ENCODE peak calls at places on chromosomes 16 and 17, in six cellular contexts. One of them, this sample, is unnamed.

GRCh38 chr16:85719605-85720318 is 31.0 kb upstream of the GINS2 start:
- DNase-seq in upper lobe of right lung: no peak
- DNase-seq in right cardiac atrium: no peak
- DNase-seq in progenitor cell of endocrine pancreas: no peak
- DNase-seq in cardiac muscle cell: no peak
- DNase-seq in adrenal gland: no peak
- DNase-seq in this sample: no peak

GRCh38 chr16:49485663-49486062 is 112.1 kb downstream of the C16orf78 start:
- DNase-seq in upper lobe of right lung: no peak
- DNase-seq in right cardiac atrium: no peak
- DNase-seq in progenitor cell of endocrine pancreas: no peak
- DNase-seq in cardiac muscle cell: peak; percentile 7
- DNase-seq in adrenal gland: no peak
- DNase-seq in this sample: no peak

GRCh38 chr16:79299154-79299799 is 301.3 kb downstream of the MAF start:
- DNase-seq in upper lobe of right lung: no peak
- DNase-seq in right cardiac atrium: no peak
- DNase-seq in progenitor cell of endocrine pancreas: no peak
- DNase-seq in cardiac muscle cell: no peak
- DNase-seq in adrenal gland: no peak
- DNase-seq in this sample: no peak

GRCh38 chr17:8430966-8431365 is 4.7 kb upstream of the NDEL1 start:
- DNase-seq in upper lobe of right lung: no peak
- DNase-seq in right cardiac atrium: peak; percentile 90
- DNase-seq in progenitor cell of endocrine pancreas: no peak
- DNase-seq in cardiac muscle cell: peak; percentile 88
- DNase-seq in adrenal gland: peak; percentile 81
- DNase-seq in this sample: peak; percentile 95

GRCh38 chr16:69405326-69405725 is 19.1 kb upstream of the CYB5B start:
- DNase-seq in upper lobe of right lung: no peak
- DNase-seq in right cardiac atrium: no peak
- DNase-seq in progenitor cell of endocrine pancreas: no peak
- DNase-seq in cardiac muscle cell: no peak
- DNase-seq in adrenal gland: no peak
- DNase-seq in this sample: no peak

GRCh38 chr16:85524630-85525463 is 88.3 kb upstream of the GSE1 start:
- DNase-seq in upper lobe of right lung: peak; percentile 92
- DNase-seq in right cardiac atrium: peak; percentile 74
- DNase-seq in progenitor cell of endocrine pancreas: no peak
- DNase-seq in cardiac muscle cell: peak; percentile 83
- DNase-seq in adrenal gland: no peak
- DNase-seq in this sample: peak; percentile 89

GRCh38 chr17:17713839-17714238 is 32.6 kb downstream of the RAI1 start:
- DNase-seq in upper lobe of right lung: peak; percentile 79
- DNase-seq in right cardiac atrium: no peak
- DNase-seq in progenitor cell of endocrine pancreas: no peak
- DNase-seq in cardiac muscle cell: peak; percentile 56
- DNase-seq in adrenal gland: peak; percentile 90
- DNase-seq in this sample: peak; percentile 88

GRCh38 chr17:65987988-65988387 is 203.9 kb downstream of the CEP112 start:
- DNase-seq in upper lobe of right lung: no peak
- DNase-seq in right cardiac atrium: no peak
- DNase-seq in progenitor cell of endocrine pancreas: no peak
- DNase-seq in cardiac muscle cell: peak; percentile 49
- DNase-seq in adrenal gland: no peak
- DNase-seq in this sample: no peak

GRCh38 chr16:49465661-49466528 is 92.3 kb downstream of the C16orf78 start:
- DNase-seq in upper lobe of right lung: no peak
- DNase-seq in right cardiac atrium: no peak
- DNase-seq in progenitor cell of endocrine pancreas: no peak
- DNase-seq in cardiac muscle cell: no peak
- DNase-seq in adrenal gland: no peak
- DNase-seq in this sample: no peak

GRCh38 chr17:42325026-42325425 is 36.7 kb downstream of the STAT5A start:
- DNase-seq in upper lobe of right lung: no peak
- DNase-seq in right cardiac atrium: no peak
- DNase-seq in progenitor cell of endocrine pancreas: no peak
- DNase-seq in cardiac muscle cell: peak; percentile 52
- DNase-seq in adrenal gland: peak; percentile 83
- DNase-seq in this sample: no peak